ENCODE peak calls at places on chromosomes 1 and 21, in four cellular contexts. F is ovary, Q is right cardiac atrium, T is pancreas. X is an unnamed sample. For H3K9me3, the result is how much of the 10 kb centered on the place peaks cover.

GRCh38 chr1:233518344-233518743 is 95.6 kb upstream of the KCNK1 start:
- DNase-seq in F (no peak), Q (no peak), T (peak), X (no peak)

GRCh38 chr1:45930258-45931150 is 127.1 kb downstream of the MAST2 start:
- DNase-seq in F (no peak), Q (no peak), T (no peak), X (no peak)

GRCh38 chr1:84698718-84699117 is 8.5 kb upstream of the SSX2IP start:
- DNase-seq in F (no peak), Q (no peak), T (no peak), X (no peak)

GRCh38 chr1:241157435-241157834 is 199.6 kb downstream of the RGS7 start:
- DNase-seq in F (no peak), Q (no peak), T (no peak), X (no peak)

GRCh38 chr1:111191496-111191895 is 8.9 kb downstream of the DENND2D start:
- DNase-seq in F (no peak), Q (no peak), T (no peak), X (peak)

GRCh38 chr1:218660678-218661053 is 315.5 kb downstream of the TGFB2 start:
- DNase-seq in F (no peak), Q (no peak), T (no peak), X (no peak)

GRCh38 chr1:233304489-233305102 is 9.1 kb upstream of the PCNX2 start:
- DNase-seq in F (no peak), Q (no peak), T (no peak), X (no peak)

GRCh38 chr1:94069649-94070285 is 51.2 kb downstream of the ABCA4 start:
- DNase-seq in F (no peak), Q (no peak), T (no peak), X (no peak)

GRCh38 chr1:79193211-79194079 is 186.9 kb upstream of the ADGRL4 start:
- DNase-seq in F (no peak), Q (peak), T (no peak), X (peak)

GRCh38 chr1:53206735-53207379 is 10.2 kb downstream of the CPT2 start:
- DNase-seq in F (no peak), Q (no peak), T (no peak), X (no peak)

GRCh38 chr1:53210954-53211353 is 9.5 kb downstream of the CZIB start:
- DNase-seq in F (no peak), Q (no peak), T (no peak), X (no peak)

GRCh38 chr1:53207726-53208125 is 11.1 kb downstream of the CPT2 start:
- DNase-seq in F (no peak), Q (no peak), T (no peak), X (no peak)

GRCh38 chr1:53214541-53214940 is 5.9 kb downstream of the CZIB start:
- DNase-seq in F (no peak), Q (no peak), T (no peak), X (no peak)

DNA sequence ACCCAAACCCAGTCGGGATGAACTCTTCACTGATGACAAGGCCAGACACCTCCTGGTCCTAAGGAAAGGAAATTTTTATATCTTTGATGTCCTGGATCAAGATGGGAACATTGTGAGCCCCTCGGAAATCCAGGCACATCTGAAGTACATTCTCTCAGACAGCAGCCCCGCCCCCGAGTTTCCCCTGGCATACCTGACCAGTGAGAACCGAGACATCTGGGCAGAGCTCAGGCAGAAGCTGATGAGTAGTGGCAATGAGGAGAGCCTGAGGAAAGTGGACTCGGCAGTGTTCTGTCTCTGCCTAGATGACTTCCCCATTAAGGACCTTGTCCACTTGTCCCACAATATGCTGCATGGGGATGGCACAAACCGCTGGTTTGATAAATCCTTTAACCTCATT is 10.1 kb downstream of the CZIB start:
- DNase-seq in F (no peak), Q (no peak), T (no peak), X (no peak)
- H3K4me3 ChIP-seq in F (no peak), Q (no peak), T (no peak), X (no peak)

DNA sequence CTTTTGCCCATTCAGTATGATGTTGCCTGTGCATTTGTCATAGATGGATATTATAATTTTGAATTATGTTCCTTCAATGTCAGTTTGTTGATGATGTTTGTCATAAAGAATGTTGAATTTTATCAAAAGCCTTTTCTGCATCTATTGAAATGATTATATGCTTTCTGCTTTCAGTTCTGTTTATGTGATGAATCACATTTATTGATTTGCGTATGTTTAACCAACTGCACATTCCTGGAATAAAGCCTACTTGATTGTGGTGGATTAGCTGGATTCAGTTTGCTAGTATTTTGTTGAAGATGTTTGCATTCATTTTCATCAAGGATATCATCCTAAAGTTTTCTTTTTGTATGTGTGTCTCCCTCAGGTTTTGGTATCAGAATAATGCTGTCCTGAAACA is 5.7 kb upstream of the OR2M4 start:
- DNase-seq in F (no peak), Q (no peak), T (no peak), X (no peak)
- H3K9me3 ChIP-seq in F (under half), Q (under half), T (under half), X (under half)

GRCh38 chr1:229409616-229410369 is 24.1 kb downstream of the ACTA1 start:
- DNase-seq in F (no peak), Q (no peak), T (no peak), X (no peak)

GRCh38 chr1:229403573-229403972 is 30.3 kb downstream of the ACTA1 start:
- DNase-seq in F (no peak), Q (no peak), T (no peak), X (no peak)

GRCh38 chr1:229407206-229408026 is 26.5 kb downstream of the ACTA1 start:
- DNase-seq in F (no peak), Q (no peak), T (no peak), X (no peak)

GRCh38 chr1:229408458-229409037 is 25.3 kb downstream of the ACTA1 start:
- DNase-seq in F (no peak), Q (peak), T (no peak), X (no peak)

DNA sequence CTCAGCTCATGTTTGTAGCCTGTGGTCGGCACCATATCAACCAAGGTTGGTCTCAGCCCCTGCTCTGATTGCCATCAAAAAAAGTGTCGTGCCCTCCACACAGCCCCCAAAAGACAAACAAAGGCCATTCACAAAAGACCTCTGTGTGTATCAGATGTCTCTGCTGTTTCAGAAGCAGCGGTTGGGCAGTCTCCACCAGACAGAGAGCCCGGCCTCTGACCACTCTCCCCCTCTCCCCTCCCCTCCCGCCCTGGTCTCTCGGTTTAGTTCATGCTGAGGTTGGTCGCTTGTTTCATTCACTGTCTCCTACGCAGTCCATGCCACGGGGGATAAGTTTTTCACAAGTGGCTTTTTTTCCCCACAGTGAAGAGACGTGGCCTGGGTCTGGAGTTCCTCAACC is 27.1 kb downstream of the ACTA1 start:
- DNase-seq in F (no peak), Q (no peak), T (no peak), X (no peak)
- H3K4me3 ChIP-seq in F (no peak), Q (no peak), T (no peak), X (no peak)

GRCh38 chr1:26265405-26265804 is 14.5 kb upstream of the SH3BGRL3 start:
- DNase-seq in F (no peak), Q (no peak), T (no peak), X (no peak)
- H3K9me3 ChIP-seq in F (under half), Q (under half), T (under half), X (under half)

DNA sequence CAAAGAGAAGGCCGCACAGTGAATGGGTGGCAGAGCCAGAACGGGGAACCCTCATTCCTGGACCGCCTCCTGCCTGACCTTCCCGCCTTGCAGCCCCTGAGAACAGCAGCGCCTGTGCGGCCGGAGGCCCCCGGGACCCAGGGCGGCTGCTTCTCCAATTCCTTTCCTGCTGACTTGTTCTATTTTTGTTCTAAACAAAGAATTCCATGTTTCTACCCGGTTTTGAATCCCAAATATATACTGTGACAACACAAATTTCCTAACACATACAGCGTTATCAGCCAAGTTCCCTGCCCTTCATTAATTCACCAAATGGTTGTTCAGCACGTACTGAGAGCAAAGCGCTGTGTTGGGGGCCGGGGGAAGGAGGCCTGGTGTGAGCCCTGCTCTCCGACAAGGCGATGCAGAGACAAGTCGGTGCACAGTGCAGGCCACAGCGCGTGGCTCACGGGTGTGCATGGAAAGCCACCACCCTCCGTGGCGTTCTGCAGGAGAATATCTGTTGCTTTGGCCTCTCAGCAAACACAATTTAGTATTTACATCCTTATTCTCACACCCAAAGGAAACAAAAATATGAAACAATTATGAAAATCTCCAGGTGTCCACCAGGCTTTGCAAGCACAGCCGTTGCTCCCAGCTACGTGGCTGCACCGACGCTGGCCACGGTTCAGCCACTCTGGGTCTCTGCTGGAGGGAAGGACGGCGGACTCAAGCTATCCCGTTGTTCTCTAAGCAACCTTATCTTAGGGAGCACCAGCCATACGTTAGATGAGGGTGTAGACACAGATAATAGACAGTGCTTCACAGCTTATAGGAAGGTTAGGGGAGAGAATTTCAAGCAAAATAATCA is 31.7 kb upstream of the COL6A2 start:
- DNase-seq in F (peak), Q (no peak), T (no peak), X (no peak)
- H3K4me3 ChIP-seq in F (no peak), Q (no peak), T (peak), X (no peak)